ENCODE peak calls at places on chromosomes 5 and 9, in four cellular contexts. E, R, T and B are unnamed samples. For H4K20me1, the result is how much of the 10 kb centered on the place peaks cover.

GRCh38 chr9:109497193-109498165 is 628 bp downstream of the PTPN3 start:
- DNase-seq in E (no peak), R (peak), T (no peak), B (no peak)

GRCh38 chr9:133135193-133135745 is 14.2 kb upstream of the RALGDS start:
- DNase-seq in E (no peak), R (peak), T (no peak), B (no peak)

GRCh38 chr5:97629281-97629680 is 446.2 kb upstream of the RIOK2 start:
- DNase-seq in E (no peak), R (no peak), T (no peak), B (no peak)

GRCh38 chr5:270340-270739 is 1.1 kb upstream of the PDCD6 start:
- DNase-seq in E (no peak), R (no peak), T (no peak), B (no peak)

GRCh38 chr5:142587354-142587965 is 98.4 kb downstream of the FGF1 start:
- DNase-seq in E (peak), R (no peak), T (no peak), B (peak)

GRCh38 chr9:98380065-98380681 is 124.7 kb upstream of the TBC1D2 start:
- DNase-seq in E (no peak), R (peak), T (peak), B (peak)

GRCh38 chr5:175288048-175288621 is 155.8 kb downstream of the DRD1 start:
- DNase-seq in E (no peak), R (no peak), T (no peak), B (no peak)

GRCh38 chr9:77946969-77947368 is 84.6 kb downstream of the GNAQ start:
- DNase-seq in E (no peak), R (no peak), T (no peak), B (no peak)

GRCh38 chr9:134837529-134837928 is 43.1 kb upstream of the FCN2 start:
- DNase-seq in E (no peak), R (no peak), T (no peak), B (no peak)

GRCh38 chr5:119435436-119436132 is 16.7 kb upstream of the HSD17B4 start:
- DNase-seq in E (peak), R (no peak), T (peak), B (peak)

GRCh38 chr5:3325206-3325605 is 270.4 kb upstream of the IRX1 start:
- DNase-seq in E (no peak), R (no peak), T (no peak), B (no peak)

DNA sequence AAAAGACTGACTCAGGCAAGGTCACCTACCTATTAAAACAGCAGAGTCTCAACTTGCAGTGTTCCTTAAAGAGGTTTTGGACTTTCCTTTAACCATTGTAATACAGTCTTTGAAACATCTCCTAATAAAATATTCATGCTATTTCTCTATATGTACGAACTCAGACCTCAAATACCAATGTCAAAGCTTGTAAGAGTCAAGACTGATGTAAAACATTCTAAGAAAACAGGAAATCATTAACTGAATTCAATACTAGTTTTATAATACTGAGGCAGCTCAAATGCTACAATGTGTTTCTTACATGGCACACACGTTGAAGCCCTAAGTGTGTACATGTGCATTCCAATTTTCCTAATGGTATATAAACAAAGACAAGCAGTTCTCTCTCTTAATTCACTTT is 11.7 kb downstream of the PSIP1 start:
- DNase-seq in E (no peak), R (no peak), T (no peak), B (no peak)
- H4K20me1 ChIP-seq in E (under half), R (under half), T (under half), B (under half)

DNA sequence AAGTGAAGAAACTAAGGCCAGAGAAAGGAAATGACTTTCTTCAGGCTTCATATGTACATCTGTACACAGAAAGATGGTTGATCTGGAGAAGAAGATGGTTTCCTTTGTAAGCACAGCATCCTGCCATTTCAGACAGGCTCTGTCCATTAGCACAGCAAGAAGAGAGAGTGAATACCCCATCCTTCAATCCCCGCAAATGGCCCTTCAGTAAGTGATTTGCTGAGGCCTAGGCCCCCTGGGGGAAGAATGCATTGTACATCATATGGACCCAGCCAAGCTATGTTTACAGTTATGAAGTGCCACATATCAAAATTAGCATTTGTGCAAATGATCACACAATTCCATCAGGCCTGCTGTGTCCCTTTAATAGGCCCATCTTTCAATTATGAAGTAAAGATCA is 657.4 kb downstream of the BRINP1 start:
- DNase-seq in E (no peak), R (no peak), T (no peak), B (no peak)
- TF ChIP-seq NRF1 in E (no peak), R (no peak), T (no peak), B (no peak)

DNA sequence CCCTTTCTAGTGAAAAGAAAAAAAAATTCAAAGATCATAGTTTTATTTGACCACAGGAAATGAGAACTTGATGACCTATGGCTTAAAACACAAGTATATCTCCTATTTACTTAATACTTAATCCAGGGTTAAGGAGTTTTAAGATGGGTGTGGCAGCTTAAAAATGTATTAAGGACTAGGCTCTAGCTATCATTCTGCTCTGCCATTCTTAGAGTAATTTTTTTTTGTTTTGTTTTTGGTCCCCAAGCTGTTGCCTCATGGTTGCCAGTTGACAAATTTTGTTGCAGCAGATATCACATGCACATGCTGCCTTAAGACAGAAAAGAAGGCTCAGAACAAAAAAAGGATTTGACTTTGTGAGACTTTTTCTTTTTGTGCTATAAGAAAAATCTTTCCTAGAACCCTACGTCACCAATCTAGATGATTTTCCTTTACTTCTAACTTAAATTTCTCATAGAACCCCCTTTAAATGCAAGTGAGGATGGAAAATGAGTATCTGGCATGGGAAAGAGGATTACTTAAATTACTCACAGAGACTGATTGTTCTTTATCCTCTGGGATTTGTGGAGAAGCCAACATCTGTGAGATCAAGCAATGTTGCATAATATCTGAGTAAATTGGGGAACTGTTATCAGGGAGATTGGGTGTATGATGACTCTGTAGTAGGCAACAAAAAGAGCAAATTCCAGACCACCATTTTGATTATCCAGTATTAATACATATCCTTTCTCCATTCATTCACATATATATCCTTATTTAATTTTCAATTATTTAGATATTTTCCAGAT is 364.7 kb upstream of the CD180 start:
- DNase-seq in E (no peak), R (no peak), T (no peak), B (no peak)
- H3K4me3 ChIP-seq in E (no peak), R (no peak), T (no peak), B (no peak)

DNA sequence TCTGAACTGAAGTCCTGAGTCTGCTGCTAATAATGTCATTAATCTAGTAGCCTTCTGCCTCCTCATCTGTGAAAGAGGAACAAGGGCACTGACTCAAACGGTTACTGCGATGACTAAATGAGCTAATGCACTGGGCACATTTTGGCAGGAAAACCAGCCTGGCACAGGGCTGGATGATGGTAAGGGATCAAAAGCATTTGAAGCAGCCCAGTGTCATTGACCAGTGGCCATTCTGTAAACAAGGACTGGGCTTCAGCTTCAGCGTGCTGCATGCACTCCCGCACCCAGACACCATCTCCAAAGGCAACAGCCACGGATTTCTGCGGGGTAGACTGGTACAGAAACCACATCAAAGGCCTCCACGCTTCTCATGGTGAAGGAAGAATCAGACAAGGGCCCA is 8.0 kb downstream of the GCNT4 start:
- DNase-seq in E (no peak), R (no peak), T (peak), B (no peak)
- H4K20me1 ChIP-seq in E (under half), R (under half), T (under half), B (under half)

DNA sequence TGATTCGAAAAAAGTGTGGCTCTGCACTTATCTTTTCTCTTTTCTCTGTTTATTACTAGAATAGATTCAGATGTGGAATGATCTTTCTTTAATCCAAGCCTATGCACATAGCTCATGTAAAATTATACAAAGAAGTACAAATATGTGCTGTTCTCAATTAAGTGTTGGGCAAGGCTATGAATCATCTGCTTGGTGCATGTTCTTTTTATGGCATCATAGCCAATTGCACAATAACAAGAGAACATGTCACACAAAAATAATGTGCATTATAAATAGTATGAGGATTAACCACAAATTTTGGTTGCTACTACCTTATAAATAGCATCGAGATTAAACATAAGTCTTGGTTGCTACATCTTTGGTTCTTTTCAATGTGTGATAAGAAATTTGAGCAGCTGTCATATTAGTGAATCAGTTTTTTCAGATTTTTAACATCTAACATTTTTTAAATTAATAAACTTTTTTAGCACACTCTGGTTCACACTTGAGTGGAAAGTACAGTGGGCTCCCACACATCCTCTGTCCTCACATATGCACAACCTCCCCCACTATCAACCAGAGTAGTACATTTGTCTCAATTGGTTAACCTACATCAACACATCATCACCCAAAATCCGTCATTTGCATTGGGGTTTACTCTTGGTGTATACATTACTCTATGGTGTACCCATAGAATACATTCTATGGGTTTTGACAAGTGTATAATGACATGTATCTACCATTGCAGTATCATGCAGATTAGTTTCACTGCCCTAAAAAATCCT is 6.8 kb upstream of the RECK start:
- DNase-seq in E (no peak), R (no peak), T (no peak), B (no peak)
- TF ChIP-seq NRF1 in E (no peak), R (no peak), T (no peak), B (no peak)

GRCh38 chr9:94656976-94657375 is 17.7 kb upstream of the FBP1 start:
- DNase-seq in E (no peak), R (no peak), T (no peak), B (no peak)

GRCh38 chr9:94650924-94651323 is 11.6 kb upstream of the FBP1 start:
- DNase-seq in E (no peak), R (no peak), T (no peak), B (no peak)

GRCh38 chr9:94656190-94656589 is 16.9 kb upstream of the FBP1 start:
- DNase-seq in E (no peak), R (no peak), T (peak), B (no peak)

GRCh38 chr9:94654165-94654894 is 15.0 kb upstream of the FBP1 start:
- DNase-seq in E (no peak), R (no peak), T (no peak), B (no peak)

DNA sequence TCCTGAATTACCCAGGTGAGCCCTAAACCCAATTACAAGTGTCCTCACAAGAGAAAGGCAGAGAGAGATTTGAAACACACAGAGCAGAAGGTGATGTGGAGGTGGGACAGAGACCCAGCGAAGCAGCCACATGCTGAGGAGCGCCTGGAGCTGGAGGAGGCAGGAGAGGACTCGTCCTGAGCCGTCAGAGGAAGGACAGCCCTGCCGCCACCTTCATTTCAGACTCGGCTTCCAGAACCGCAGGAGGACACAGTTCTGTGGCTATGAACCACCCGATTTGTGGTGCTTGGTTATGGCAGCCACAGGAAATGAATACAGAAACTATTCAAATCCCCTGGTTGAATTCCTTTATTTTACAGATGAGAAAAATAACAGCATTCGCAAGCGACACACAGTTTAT is 16.4 kb upstream of the FBP1 start:
- DNase-seq in E (no peak), R (no peak), T (no peak), B (no peak)
- H3K4me3 ChIP-seq in E (no peak), R (no peak), T (peak), B (no peak)

GRCh38 chr9:6417186-6417585 is 4.2 kb downstream of the UHRF2 start:
- DNase-seq in E (no peak), R (no peak), T (no peak), B (no peak)
- H4K20me1 ChIP-seq in E (under half), R (half or more), T (under half), B (under half)

DNA sequence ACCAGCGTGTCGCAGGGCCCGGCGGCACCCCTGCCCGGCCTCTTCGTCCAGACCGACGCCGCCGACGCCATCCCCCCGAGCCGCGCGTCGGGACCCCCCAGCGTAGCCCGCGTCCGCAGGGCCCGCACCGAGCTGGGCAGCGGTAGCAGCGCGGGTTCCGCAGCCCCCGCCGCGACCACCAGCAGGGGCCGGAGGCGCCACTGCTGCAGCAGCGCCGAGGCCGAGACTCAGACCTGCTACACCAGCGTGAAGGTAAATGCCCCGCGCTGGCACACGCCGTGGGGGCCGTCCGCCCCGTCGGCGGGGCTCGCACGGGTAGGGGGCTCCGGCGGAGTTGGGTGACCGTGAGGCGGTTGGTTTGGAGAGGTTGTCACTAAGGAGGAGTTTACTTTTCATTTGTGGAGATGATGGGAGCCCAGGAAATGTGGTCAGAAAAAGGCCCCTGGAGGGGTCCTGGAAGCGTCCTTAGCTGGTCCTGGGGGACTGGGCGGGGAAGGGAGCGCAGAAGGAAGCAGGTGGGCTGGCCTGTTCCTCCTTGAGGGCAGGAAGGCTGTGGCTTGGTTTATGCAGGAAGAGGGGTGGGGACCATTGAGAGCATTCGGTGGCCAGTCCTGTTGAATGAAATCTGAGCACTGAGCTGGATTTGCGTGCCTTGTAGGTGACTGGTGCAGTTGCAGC is 672 bp downstream of the PDE8B start:
- DNase-seq in E (no peak), R (peak), T (no peak), B (peak)
- TF ChIP-seq NRF1 in E (no peak), R (no peak), T (no peak), B (no peak)